ENCODE peak calls at places on chromosomes 5 and 9, in six cellular contexts. H is heart left ventricle; V is astrocyte of the spinal cord; U is breast epithelium; N is foreskin keratinocyte; F is CD8-positive, alpha-beta T cell. D is an unnamed sample.

GRCh38 chr5:127041571-127041970 is 11.2 kb upstream of the MARCHF3 start:
- DNase-seq in H (no peak), V (peak; percentile 62), U (no peak), N (no peak), F (no peak), D (no peak)

GRCh38 chr9:99825158-99826046 is 3.7 kb downstream of the NR4A3 start:
- DNase-seq in H (no peak), V (no peak), U (no peak), N (no peak), F (no peak), D (no peak)

GRCh38 chr9:116979461-116979860 is 292.4 kb downstream of the TRIM32 start:
- DNase-seq in H (no peak), V (no peak), U (no peak), N (peak; percentile 27), F (no peak), D (no peak)

GRCh38 chr9:4849364-4849763 is 56.6 kb downstream of the RCL1 start:
- DNase-seq in H (no peak), V (no peak), U (no peak), N (no peak), F (no peak), D (no peak)

GRCh38 chr5:139446956-139447779 is 7.8 kb upstream of the DNAJC18 start:
- DNase-seq in H (no peak), V (peak; percentile 17), U (no peak), N (peak; percentile 61), F (no peak), D (no peak)

GRCh38 chr9:133421615-133422542 is at the start of gene ADAMTS13:
- DNase-seq in H (no peak), V (no peak), U (no peak), N (no peak), F (no peak), D (no peak)

GRCh38 chr9:90972057-90972456 is 170.4 kb downstream of the SYK start:
- DNase-seq in H (no peak), V (no peak), U (no peak), N (no peak), F (no peak), D (no peak)

GRCh38 chr5:26582350-26583040 is 455.9 kb downstream of the CDH9 start:
- DNase-seq in H (no peak), V (peak; percentile 59), U (no peak), N (peak; percentile 19), F (no peak), D (no peak)

GRCh38 chr5:157912621-157913325 is 53.8 kb upstream of the CLINT1 start:
- DNase-seq in H (no peak), V (no peak), U (peak; percentile 21), N (no peak), F (no peak), D (no peak)

DNA sequence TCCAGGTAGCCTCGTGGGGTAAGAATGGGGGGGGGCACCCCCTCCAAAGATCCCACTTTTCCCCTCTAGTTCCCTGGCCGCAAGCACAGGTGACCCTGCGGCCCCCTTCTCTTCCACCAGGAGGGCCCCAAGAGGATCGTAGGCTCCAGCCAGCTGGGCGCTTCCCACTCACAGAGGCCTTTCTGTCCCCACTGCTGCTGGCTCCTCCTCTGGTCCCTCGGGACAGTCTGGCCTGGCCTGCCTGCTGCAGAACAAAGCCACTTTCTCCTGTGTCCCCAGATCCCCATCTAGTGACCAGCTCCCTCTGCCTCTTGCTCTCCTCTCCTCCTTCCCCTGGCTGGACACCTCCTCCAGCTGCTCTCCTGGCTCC is 534 bp upstream of the SAPCD2 start:
- DNase-seq in H (peak; percentile 83), V (no peak), U (no peak), N (no peak), F (no peak), D (no peak)
- TF ChIP-seq CTCF in H (no peak), V (peak; percentile 10), U (peak; percentile 55), N (no peak), F (no peak), D (no peak)

GRCh38 chr5:11494340-11494739 is 409.9 kb downstream of the CTNND2 start:
- DNase-seq in H (no peak), V (peak; percentile 13), U (no peak), N (no peak), F (no peak), D (no peak)
- TF ChIP-seq CTCF in H (peak; percentile 5), V (peak; percentile 47), U (no peak), N (peak; percentile 66), F (no peak), D (peak; percentile 43)

DNA sequence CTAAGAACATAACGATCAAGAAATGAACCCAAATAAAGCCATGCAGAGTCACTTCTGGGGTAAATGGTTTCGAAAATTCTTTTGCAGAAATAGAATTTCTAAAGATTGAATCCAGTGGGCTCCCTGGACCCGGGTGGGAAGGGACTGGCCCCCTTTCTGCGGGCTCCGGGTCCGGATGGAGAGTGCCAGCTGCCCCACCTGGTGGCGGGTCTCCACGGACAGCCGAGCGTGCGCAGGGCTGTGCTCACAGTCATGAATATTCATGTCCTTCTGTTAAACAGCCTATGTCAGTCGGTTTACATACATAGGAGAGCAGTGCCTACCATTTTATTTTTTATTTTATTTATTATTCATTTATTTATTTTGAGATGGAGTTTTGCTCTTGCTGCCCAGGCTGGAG is 4.7 kb upstream of the PPP1R26 start:
- DNase-seq in H (no peak), V (no peak), U (no peak), N (no peak), F (no peak), D (no peak)
- TF ChIP-seq CTCF in H (peak; percentile 13), V (peak; percentile 66), U (no peak), N (peak; percentile 58), F (peak; percentile 21), D (peak; percentile 44)

GRCh38 chr5:172293745-172294342 is 10.3 kb upstream of the UBTD2 start:
- DNase-seq in H (no peak), V (no peak), U (no peak), N (no peak), F (no peak), D (no peak)
- TF ChIP-seq CTCF in H (no peak), V (no peak), U (no peak), N (no peak), F (no peak), D (no peak)

GRCh38 chr5:142310803-142311202 is 14.0 kb downstream of the SPRY4 start:
- DNase-seq in H (no peak), V (no peak), U (no peak), N (no peak), F (no peak), D (no peak)
- TF ChIP-seq CTCF in H (no peak), V (no peak), U (no peak), N (no peak), F (no peak), D (no peak)

GRCh38 chr9:128495804-128496417 is 8.6 kb upstream of the GLE1 start:
- DNase-seq in H (no peak), V (no peak), U (no peak), N (no peak), F (no peak), D (no peak)
- TF ChIP-seq CTCF in H (no peak), V (no peak), U (no peak), N (no peak), F (no peak), D (no peak)

DNA sequence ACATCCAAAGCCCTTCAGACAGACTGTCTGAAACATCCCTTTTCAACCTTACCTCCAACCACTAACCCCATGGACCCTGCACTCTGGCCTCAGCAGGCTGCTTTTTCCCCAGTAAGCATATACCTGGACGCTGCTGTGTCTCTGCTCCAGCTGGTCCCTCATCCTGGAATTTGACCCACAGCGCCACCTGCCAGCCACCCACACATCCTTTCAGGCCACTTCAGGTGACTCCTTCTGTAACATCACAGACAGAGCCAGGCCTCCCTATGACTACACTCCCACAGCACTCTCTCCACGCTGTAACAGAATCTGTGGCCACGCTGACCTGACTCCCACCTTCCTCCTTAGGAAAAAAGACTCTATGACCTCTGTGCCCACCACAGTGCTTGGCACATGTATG is 3.4 kb downstream of the MGAT1 start:
- DNase-seq in H (no peak), V (no peak), U (no peak), N (no peak), F (no peak), D (no peak)
- TF ChIP-seq CTCF in H (no peak), V (peak; percentile 32), U (no peak), N (peak; percentile 50), F (no peak), D (no peak)